ENCODE peak calls at places on chromosome 10, in four cellular contexts. W, Z, H and M are unnamed samples. For H3K27me3, the result is how much of the 10 kb centered on the place peaks cover.

GRCh38 chr10:102775201-102775972 is 31.6 kb downstream of the WBP1L start:
- DNase-seq in W (no peak), H (peak), Z (no peak), M (no peak)

GRCh38 chr10:100776671-100777070 is 31.3 kb downstream of the PAX2 start:
- DNase-seq in W (no peak), Z (no peak), H (no peak), M (peak)

GRCh38 chr10:129765664-129766550 is 198.2 kb downstream of the EBF3 start:
- DNase-seq in Z (no peak), H (no peak), W (no peak), M (no peak)

GRCh38 chr10:5343092-5343491 is 21.7 kb upstream of the UCN3 start:
- DNase-seq in Z (no peak), H (no peak), W (no peak), M (no peak)

GRCh38 chr10:127243490-127244272 is 47.3 kb upstream of the INSYN2A start:
- DNase-seq in W (peak), H (peak), Z (peak), M (peak)

GRCh38 chr10:95341716-95342130 is 50.9 kb upstream of the PDLIM1 start:
- DNase-seq in H (no peak), W (no peak), Z (no peak), M (no peak)

GRCh38 chr10:100882681-100883321 is 30.0 kb upstream of the SLF2 start:
- DNase-seq in H (no peak), W (no peak), Z (no peak), M (peak)

GRCh38 chr10:110918633-110919348 is at the start of gene BBIP1:
- DNase-seq in H (no peak), Z (peak), W (no peak), M (peak)

GRCh38 chr10:101285519-101286070 is 56.3 kb upstream of the LBX1 start:
- DNase-seq in H (no peak), W (peak), Z (peak), M (peak)

GRCh38 chr10:91552706-91553105 is 80.2 kb downstream of the PPP1R3C start:
- DNase-seq in H (peak), W (peak), Z (peak), M (peak)

GRCh38 chr10:82190432-82191260 is 315.7 kb downstream of the NRG3 start:
- DNase-seq in W (no peak), H (peak), Z (peak), M (no peak)

GRCh38 chr10:68446179-68446578 is 25.6 kb downstream of the DNA2 start:
- DNase-seq in Z (no peak), H (no peak), W (no peak), M (no peak)

GRCh38 chr10:21953585-21954057 is 49.9 kb downstream of the DNAJC1 start:
- DNase-seq in Z (peak), W (peak), H (no peak), M (peak)

GRCh38 chr10:44030132-44030531 is 354.8 kb downstream of the CXCL12 start:
- DNase-seq in W (peak), Z (peak), H (peak), M (peak)

GRCh38 chr10:13589316-13589715 is 2.6 kb downstream of the PRPF18 start:
- DNase-seq in W (no peak), H (no peak), Z (peak), M (no peak)

GRCh38 chr10:60846173-60846572 is 67.9 kb downstream of the CDK1 start:
- DNase-seq in Z (peak), H (peak), W (no peak), M (no peak)

GRCh38 chr10:44195120-44196007 is 189.5 kb downstream of the CXCL12 start:
- DNase-seq in H (no peak), Z (no peak), W (no peak), M (no peak)

GRCh38 chr10:114647545-114648138 is 10.4 kb downstream of the ABLIM1 start:
- DNase-seq in H (no peak), W (no peak), Z (no peak), M (no peak)

GRCh38 chr10:1057106-1057657 is 997 bp downstream of the WDR37 start:
- DNase-seq in H (no peak), Z (peak), W (peak), M (peak)

GRCh38 chr10:85100495-85100894 is 772.1 kb downstream of the CCSER2 start:
- DNase-seq in H (no peak), W (no peak), Z (no peak), M (no peak)

GRCh38 chr10:94183666-94184264 is 179.0 kb downstream of the NOC3L start:
- DNase-seq in W (no peak), Z (no peak), H (no peak), M (no peak)

GRCh38 chr10:70191906-70192305 is 21.6 kb upstream of the SAR1A start:
- DNase-seq in W (no peak), Z (no peak), H (no peak), M (no peak)

GRCh38 chr10:92014620-92015019 is 91.0 kb downstream of the BTAF1 start:
- DNase-seq in W (no peak), Z (no peak), H (no peak), M (no peak)

GRCh38 chr10:122267849-122268737 is 3.0 kb upstream of the BTBD16 start:
- DNase-seq in Z (peak), H (peak), W (peak), M (peak)

GRCh38 chr10:133309111-133309719 is 501 bp downstream of the ZNF511 start:
- DNase-seq in H (peak), W (peak), Z (peak), M (peak)

GRCh38 chr10:88205842-88206446 is 342.5 kb downstream of the PTEN start:
- DNase-seq in W (no peak), H (no peak), Z (no peak), M (no peak)

GRCh38 chr10:17177014-17177413 is 24.5 kb downstream of the TRDMT1 start:
- DNase-seq in H (no peak), W (no peak), Z (no peak), M (no peak)

GRCh38 chr10:122567056-122567660 is 6.6 kb downstream of the DMBT1 start:
- DNase-seq in W (peak), Z (peak), H (peak), M (peak)

GRCh38 chr10:84237199-84238051 is 3.9 kb downstream of the LRIT1 start:
- DNase-seq in Z (peak), W (peak), H (no peak), M (peak)

GRCh38 chr10:88106348-88106747 is 242.9 kb downstream of the PTEN start:
- DNase-seq in Z (no peak), W (no peak), H (no peak), M (no peak)

DNA sequence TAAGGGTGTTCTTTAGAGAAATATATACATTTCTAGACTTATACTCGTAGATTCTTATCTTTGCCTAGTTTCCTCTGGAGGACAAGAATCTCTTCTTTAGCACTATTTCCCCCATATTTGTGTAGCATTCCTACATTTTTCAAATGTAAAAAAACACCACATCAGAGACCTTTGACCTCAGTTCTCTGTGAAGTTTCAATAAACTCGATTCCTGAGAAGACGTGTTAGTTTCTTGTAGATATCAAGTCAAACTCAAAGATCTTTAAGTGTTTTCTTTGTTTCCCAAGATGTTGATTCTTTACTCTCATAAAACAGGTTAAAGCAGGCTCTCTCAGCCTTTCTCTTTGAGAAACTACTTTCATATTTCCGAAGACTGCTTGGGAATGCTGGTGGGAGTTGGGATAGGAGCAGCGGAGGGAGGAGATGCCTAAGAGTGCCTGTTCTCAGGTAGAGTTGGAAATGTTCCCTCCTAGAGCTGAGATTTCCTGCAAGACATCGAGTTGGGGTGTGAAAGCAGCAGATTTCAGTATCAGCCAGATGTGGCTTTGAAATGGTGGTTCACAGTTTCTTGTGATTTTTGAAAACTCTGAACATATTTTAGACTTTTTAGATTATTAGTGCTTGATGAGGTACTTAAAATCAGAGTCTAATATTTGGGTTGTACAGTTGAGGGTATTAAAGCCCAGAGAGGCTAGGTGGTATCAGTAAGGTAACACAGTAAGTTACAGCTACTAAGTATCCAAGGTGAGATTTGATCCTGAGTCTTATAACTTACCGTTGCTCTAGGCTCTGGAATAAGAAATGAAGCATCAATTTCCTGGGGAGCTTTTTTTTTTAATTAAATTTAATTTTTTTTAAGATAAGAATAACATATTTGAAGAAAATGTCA is 13.9 kb downstream of the ADK start:
- DNase-seq in Z (no peak), H (no peak), W (no peak), M (no peak)
- H3K4me3 ChIP-seq in Z (no peak), H (no peak), W (no peak), M (no peak)

GRCh38 chr10:120451968-120452367 is 5.1 kb upstream of the PLPP4 start:
- DNase-seq in W (no peak), Z (no peak), H (no peak), M (no peak)

GRCh38 chr10:120455004-120455403 is 2.0 kb upstream of the PLPP4 start:
- DNase-seq in H (no peak), W (no peak), Z (no peak), M (no peak)

GRCh38 chr10:120455606-120456005 is 1.4 kb upstream of the PLPP4 start:
- DNase-seq in H (no peak), Z (no peak), W (no peak), M (no peak)

GRCh38 chr10:120453319-120453718 is 3.7 kb upstream of the PLPP4 start:
- DNase-seq in W (no peak), Z (no peak), H (no peak), M (no peak)

DNA sequence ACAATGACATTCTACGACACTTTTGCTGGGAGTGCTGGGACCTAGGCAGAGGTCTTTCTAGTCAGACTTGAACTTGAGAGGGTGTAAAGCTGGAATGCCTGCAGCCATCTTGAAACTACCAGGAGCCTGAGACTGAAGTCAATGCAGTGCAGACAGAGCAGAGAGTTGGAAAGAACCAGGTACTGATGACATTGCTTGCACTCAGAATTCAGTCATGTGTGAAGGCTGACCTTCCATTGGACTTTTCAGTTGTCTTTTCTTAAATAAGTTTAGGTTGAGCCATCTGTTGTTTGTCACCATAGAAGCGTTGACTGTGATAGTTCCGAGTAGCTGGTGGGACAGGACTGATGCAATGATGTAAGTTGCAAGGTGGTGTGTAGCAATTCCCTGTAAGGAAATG is 3.1 kb upstream of the PLPP4 start:
- DNase-seq in W (no peak), Z (no peak), H (no peak), M (no peak)
- H3K27me3 ChIP-seq in W (half or more), Z (under half), H (under half), M (under half)

DNA sequence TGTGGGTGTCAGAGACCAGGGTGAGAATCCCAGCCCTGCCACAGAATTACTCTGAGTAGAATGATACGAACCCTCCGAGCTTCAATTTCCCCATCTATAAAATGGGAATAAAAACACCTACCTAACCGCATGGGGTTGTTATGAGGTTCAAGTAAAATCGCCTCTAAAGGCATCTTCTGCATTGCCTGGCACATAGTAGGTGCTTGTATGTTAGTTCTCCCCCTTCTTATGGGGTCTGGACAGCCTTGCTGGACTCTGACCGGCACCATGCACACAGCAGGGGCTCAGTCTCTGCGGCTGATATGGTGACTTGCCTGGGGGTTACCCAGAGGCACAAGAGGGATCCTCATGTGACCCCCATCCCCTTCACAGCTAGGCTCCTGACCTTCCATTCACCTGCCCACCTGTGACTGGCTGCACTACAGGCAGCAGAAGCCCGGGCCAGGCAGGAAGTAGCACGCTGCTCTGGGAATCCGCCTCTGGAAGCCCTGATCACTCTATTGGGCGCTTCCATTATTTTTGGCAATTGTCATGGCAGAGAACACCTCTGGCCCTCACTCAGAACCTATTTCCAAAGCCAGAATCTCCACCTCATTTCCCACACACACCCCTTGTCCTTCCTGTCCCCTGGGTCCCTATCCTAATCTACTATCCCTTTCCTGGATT is 6.0 kb downstream of the SH3PXD2A start:
- DNase-seq in H (no peak), W (no peak), Z (no peak), M (no peak)
- H3K4me3 ChIP-seq in H (no peak), W (no peak), Z (no peak), M (no peak)

GRCh38 chr10:45490277-45490676 is 116.3 kb downstream of the ALOX5 start:
- DNase-seq in Z (no peak), H (no peak), W (no peak), M (no peak)

GRCh38 chr10:45487738-45488137 is 113.7 kb downstream of the ALOX5 start:
- DNase-seq in H (no peak), W (no peak), Z (no peak), M (no peak)

GRCh38 chr10:45495438-45496152 is 121.6 kb downstream of the ALOX5 start:
- DNase-seq in H (no peak), Z (peak), W (no peak), M (no peak)

GRCh38 chr10:45488365-45488764 is 114.3 kb downstream of the ALOX5 start:
- DNase-seq in H (no peak), W (no peak), Z (no peak), M (no peak)

DNA sequence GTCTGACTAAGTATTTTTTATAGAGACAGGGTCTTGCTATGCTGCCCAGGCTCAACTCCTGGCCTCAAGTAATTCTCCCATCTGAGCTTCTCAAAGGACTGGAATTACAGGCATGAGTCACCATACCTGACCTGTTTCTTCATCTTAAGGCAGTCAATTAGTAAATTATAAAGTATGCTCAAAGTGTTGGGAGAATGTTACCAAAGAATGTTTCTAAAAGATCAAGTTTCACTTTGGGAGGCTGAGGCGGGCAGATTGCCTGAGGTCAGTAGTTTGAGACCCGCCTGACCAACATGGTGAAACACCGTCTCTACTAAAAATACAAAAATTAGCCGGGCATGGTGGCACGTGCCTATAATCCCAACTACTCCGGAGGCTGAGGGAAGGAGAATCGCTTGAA is 117.0 kb downstream of the ALOX5 start:
- DNase-seq in H (no peak), W (no peak), Z (no peak), M (no peak)
- H3K27me3 ChIP-seq in H (under half), W (under half), Z (under half), M (under half)

GRCh38 chr10:33273295-33274002 is 61.0 kb downstream of the NRP1 start:
- DNase-seq in H (no peak), W (peak), Z (no peak), M (no peak)
- H3K4me3 ChIP-seq in H (no peak), W (no peak), Z (no peak), M (no peak)

GRCh38 chr10:30038961-30039536 is 20.3 kb downstream of the JCAD start:
- DNase-seq in H (no peak), Z (no peak), W (no peak), M (no peak)

GRCh38 chr10:30039988-30040387 is 19.4 kb downstream of the JCAD start:
- DNase-seq in Z (no peak), H (no peak), W (no peak), M (no peak)

GRCh38 chr10:30040597-30040996 is 18.8 kb downstream of the JCAD start:
- DNase-seq in W (no peak), H (no peak), Z (no peak), M (no peak)

GRCh38 chr10:30037620-30038336 is 21.6 kb downstream of the JCAD start:
- DNase-seq in Z (no peak), W (no peak), H (no peak), M (no peak)

GRCh38 chr10:30039567-30039966 is 19.8 kb downstream of the JCAD start:
- DNase-seq in H (no peak), Z (no peak), W (no peak), M (no peak)
- H3K27me3 ChIP-seq in H (under half), Z (under half), W (under half), M (under half)

DNA sequence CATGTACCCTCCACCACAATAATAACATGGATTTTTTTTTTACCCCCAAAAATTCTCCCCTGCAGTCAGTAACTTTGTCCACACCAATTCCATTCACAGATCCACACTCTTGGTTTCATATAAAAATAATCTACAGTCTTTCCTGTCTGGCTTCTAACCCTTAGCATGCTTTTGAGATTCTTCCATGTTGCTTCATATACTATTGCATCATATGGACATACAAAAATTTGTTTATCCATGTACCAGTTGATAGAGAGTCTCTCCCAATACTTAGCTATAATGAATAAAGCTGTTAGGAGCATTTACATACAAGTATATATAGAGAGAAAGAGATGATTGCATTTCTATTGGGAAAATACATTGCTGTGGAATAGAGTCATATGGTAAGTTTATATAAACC is 575.0 kb downstream of the XPNPEP1 start:
- DNase-seq in Z (no peak), W (no peak), H (no peak), M (no peak)
- H3K4me3 ChIP-seq in Z (no peak), W (no peak), H (no peak), M (no peak)

DNA sequence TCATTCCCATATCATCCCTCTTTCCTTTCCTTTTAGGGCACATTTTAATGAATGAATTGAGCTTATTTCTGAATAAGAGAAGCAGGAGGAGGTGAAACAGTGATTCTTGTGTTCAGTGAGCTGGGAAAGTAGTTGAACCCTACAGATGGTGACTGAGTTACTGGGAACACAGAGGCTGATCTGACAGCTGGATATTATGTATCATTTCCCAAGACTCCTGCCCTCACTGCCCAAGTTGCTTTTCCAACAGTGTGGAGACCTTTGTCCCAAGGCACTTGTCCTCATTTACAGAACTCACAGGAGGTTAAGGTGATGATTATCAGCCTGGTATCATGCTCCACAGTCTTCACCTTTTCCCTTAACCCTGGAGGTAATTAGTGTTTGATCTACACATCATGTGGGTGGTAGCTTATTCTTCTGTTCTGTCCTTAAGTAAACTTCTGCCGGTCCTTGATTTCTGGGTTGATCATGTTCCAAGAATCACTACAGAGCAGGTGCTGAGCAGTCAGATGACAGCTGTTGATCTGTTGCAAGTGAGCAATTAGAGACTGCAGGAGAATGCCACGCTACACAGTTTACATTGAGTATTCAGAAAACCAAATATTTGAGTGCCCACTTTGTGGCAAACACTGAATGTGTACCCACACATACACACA is 2.6 kb downstream of the PRLHR start:
- DNase-seq in W (no peak), H (no peak), Z (no peak), M (no peak)
- H3K27me3 ChIP-seq in W (half or more), H (under half), Z (under half), M (under half)